ENCODE peak calls at places on chromosomes 16 and 17, in seven cellular contexts. Z, C, F, E, L, N and M are unnamed samples.
A peak's percentile ranks its signal among the peaks of the same experiment; 100 is the strongest.

GRCh38 chr17:59652119-59652518 is 32.4 kb downstream of the CLTC start:
- DNase-seq in F (no peak), E (no peak), Z (no peak), N (no peak), L (peak; percentile 51), C (no peak), M (no peak)

GRCh38 chr17:14352139-14352538 is 51.3 kb downstream of the HS3ST3B1 start:
- DNase-seq in C (no peak), F (no peak), E (no peak), Z (no peak), L (no peak), N (no peak), M (no peak)

GRCh38 chr17:58576679-58577367 is 62.4 kb upstream of the MTMR4 start:
- DNase-seq in N (no peak), L (no peak), Z (no peak), C (no peak), E (no peak), F (peak; percentile 51), M (no peak)

GRCh38 chr16:60271382-60272180 is 1537.5 kb upstream of the GOT2 start:
- DNase-seq in E (no peak), F (no peak), L (no peak), C (no peak), N (no peak), Z (no peak), M (no peak)

GRCh38 chr17:60224064-60224463 is 74.3 kb downstream of the CA4 start:
- DNase-seq in L (no peak), F (no peak), Z (no peak), N (no peak), E (no peak), C (no peak), M (no peak)

GRCh38 chr16:22813223-22813945 is 578 bp upstream of the HS3ST2 start:
- DNase-seq in L (peak; percentile 21), C (peak; percentile 49), Z (peak; percentile 43), N (peak; percentile 56), F (peak; percentile 28), E (peak; percentile 56), M (peak; percentile 84)

GRCh38 chr16:80924372-80924978 is 82.2 kb downstream of the CMC2 start:
- DNase-seq in E (peak; percentile 50), C (no peak), L (peak; percentile 52), N (peak; percentile 53), Z (peak; percentile 77), F (peak; percentile 54), M (peak; percentile 29)

GRCh38 chr16:56702836-56703235 is 20.6 kb downstream of the MT1X start:
- DNase-seq in C (no peak), N (no peak), Z (no peak), L (no peak), E (no peak), F (no peak), M (no peak)

GRCh38 chr17:13792314-13792713 is 190.6 kb upstream of the HS3ST3A1 start:
- DNase-seq in E (no peak), Z (no peak), C (no peak), F (no peak), L (peak; percentile 66), N (no peak), M (no peak)

GRCh38 chr17:35245196-35245486 is 2.3 kb downstream of the SLFN5 start:
- DNase-seq in E (no peak), C (no peak), Z (no peak), F (no peak), N (no peak), L (peak; percentile 89), M (no peak)

GRCh38 chr16:9053006-9053601 is 38.3 kb upstream of the HAPSTR1 start:
- DNase-seq in C (no peak), N (peak; percentile 57), E (peak; percentile 32), F (peak; percentile 92), L (peak; percentile 63), Z (peak; percentile 87), M (peak; percentile 85)

GRCh38 chr17:43546317-43547188 is at the start of gene ETV4:
- DNase-seq in F (peak; percentile 96), L (peak; percentile 97), E (peak; percentile 89), N (peak; percentile 93), Z (peak; percentile 92), C (peak; percentile 89), M (peak; percentile 98)

GRCh38 chr17:61139219-61139618 is 260.4 kb upstream of the TBX2 start:
- DNase-seq in N (no peak), Z (no peak), E (no peak), F (no peak), L (peak; percentile 62), C (peak; percentile 57), M (no peak)

GRCh38 chr16:27417047-27417671 is 15.2 kb downstream of the IL21R start:
- DNase-seq in E (no peak), Z (no peak), N (no peak), C (no peak), L (no peak), F (no peak), M (no peak)

GRCh38 chr16:15949210-15950166 is at the start of gene ABCC1:
- DNase-seq in F (peak; percentile 60), N (peak; percentile 54), L (no peak), Z (peak; percentile 31), C (peak; percentile 70), E (peak; percentile 56), M (peak; percentile 64)

GRCh38 chr16:5615868-5616642 is 518.5 kb upstream of the EEF2KMT start:
- DNase-seq in L (peak; percentile 17), F (peak; percentile 35), Z (peak; percentile 55), N (peak; percentile 80), E (peak; percentile 28), C (peak; percentile 66), M (peak; percentile 90)

GRCh38 chr16:3655791-3656490 is 1.4 kb downstream of the DNASE1 start:
- DNase-seq in Z (no peak), C (peak; percentile 53), F (no peak), N (no peak), E (no peak), L (no peak), M (no peak)

GRCh38 chr17:28343491-28343932 is 8.0 kb downstream of the TNFAIP1 start:
- DNase-seq in L (no peak), F (no peak), N (no peak), E (no peak), Z (no peak), C (no peak), M (no peak)

GRCh38 chr17:39889200-39889599 is 21.2 kb downstream of the ZPBP2 start:
- DNase-seq in L (no peak), E (no peak), F (no peak), Z (no peak), C (no peak), N (no peak), M (no peak)

GRCh38 chr16:78210305-78210704 is 110.9 kb downstream of the WWOX start:
- DNase-seq in N (no peak), L (peak; percentile 12), Z (no peak), C (no peak), E (no peak), F (no peak), M (no peak)

GRCh38 chr16:68229431-68230175 is 6.3 kb downstream of the ESRP2 start:
- DNase-seq in C (no peak), F (peak; percentile 64), Z (peak; percentile 68), L (peak; percentile 67), N (no peak), E (no peak), M (peak; percentile 43)

GRCh38 chr17:62576382-62576781 is 51.1 kb upstream of the MRC2 start:
- DNase-seq in E (no peak), Z (no peak), C (no peak), N (no peak), L (no peak), F (no peak), M (no peak)

GRCh38 chr17:51046527-51047384 is 73.9 kb downstream of the SPAG9 start:
- DNase-seq in C (no peak), N (peak; percentile 82), F (peak; percentile 13), L (peak; percentile 96), E (peak; percentile 17), Z (peak; percentile 83), M (peak; percentile 89)

GRCh38 chr17:78920528-78920927 is 4.7 kb downstream of the TIMP2 start:
- DNase-seq in C (no peak), Z (no peak), L (no peak), E (no peak), F (peak; percentile 54), N (no peak), M (no peak)
- H3K4me3 ChIP-seq in C (no peak overlapping the region), Z (no peak overlapping the region), L (no peak overlapping the region), E (no peak overlapping the region), F (peak overlapping the region; percentile 18), N (no peak overlapping the region), M (no peak overlapping the region)

DNA sequence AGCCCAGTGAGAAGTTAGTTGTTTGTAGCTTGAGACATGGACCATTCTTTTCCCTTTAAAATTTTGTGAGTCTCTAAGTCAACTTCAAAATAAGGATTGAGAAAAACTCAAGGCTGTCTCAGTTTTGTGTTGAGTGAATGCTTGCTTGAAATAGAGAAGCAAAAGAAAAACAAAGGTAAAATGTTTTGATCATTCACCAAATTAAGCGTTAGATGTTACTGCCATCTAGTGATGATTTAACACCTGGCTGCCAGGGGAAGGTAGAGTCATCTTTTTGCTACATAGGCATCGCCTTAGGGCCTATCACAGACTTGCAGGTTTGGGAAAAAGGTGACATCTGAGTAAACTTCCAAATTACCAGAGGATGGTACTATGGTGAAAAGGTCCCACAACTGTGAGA is 74.4 kb downstream of the PCTP start:
- DNase-seq in C (no peak), N (no peak), F (peak; percentile 10), L (no peak), E (no peak), Z (no peak), M (no peak)
- TF ChIP-seq CTCF in C (no peak), N (no peak), F (peak; percentile 72), L (peak; percentile 18), E (peak; percentile 49), Z (no peak), M (peak; percentile 46)

GRCh38 chr17:76496464-76496863 is 4.8 kb downstream of the RHBDF2 start:
- DNase-seq in F (no peak), E (no peak), L (no peak), N (no peak), C (no peak), Z (no peak), M (no peak)

GRCh38 chr17:76498886-76499667 is 2.1 kb downstream of the RHBDF2 start:
- DNase-seq in F (peak; percentile 95), L (no peak), Z (no peak), N (no peak), C (no peak), E (no peak), M (no peak)

GRCh38 chr17:76495663-76496400 is 5.4 kb downstream of the RHBDF2 start:
- DNase-seq in F (no peak), L (no peak), N (no peak), C (no peak), Z (no peak), E (peak; percentile 9), M (no peak)

GRCh38 chr17:76497979-76498885 is 3.0 kb downstream of the RHBDF2 start:
- DNase-seq in E (peak; percentile 87), F (peak; percentile 55), L (peak; percentile 82), C (peak; percentile 82), N (peak; percentile 75), Z (peak; percentile 88), M (peak; percentile 97)

DNA sequence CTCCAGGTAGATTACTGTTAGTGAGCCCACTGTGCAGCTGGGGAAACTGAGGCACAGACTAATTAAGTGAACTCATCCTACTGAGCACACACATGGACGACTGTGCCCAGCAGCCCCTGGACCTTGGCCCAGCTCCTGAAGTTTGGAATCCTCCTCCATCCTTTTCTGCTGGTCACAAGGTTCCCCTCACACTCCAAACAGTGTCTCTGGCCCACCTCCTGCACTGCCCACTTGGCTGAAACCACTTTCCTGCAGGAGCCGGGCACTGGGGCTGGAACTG is 3.6 kb downstream of the RHBDF2 start:
- DNase-seq in E (no peak), Z (no peak), C (no peak), F (no peak), N (no peak), L (no peak), M (no peak)
- H3K4me3 ChIP-seq in E (peak overlapping the region; percentile 30), Z (no peak overlapping the region), C (no peak overlapping the region), F (peak overlapping the region; percentile 99), N (peak overlapping the region; percentile 50), L (no peak overlapping the region), M (peak overlapping the region; percentile 50)

GRCh38 chr17:45060824-45061605 is at the start of gene NMT1:
- DNase-seq in C (peak; percentile 97), L (peak; percentile 100), E (peak; percentile 95), Z (peak; percentile 99), N (peak; percentile 98), F (peak; percentile 100), M (peak; percentile 98)
- TF ChIP-seq CTCF in C (no peak), L (no peak), E (peak; percentile 22), Z (no peak), N (peak; percentile 43), F (peak; percentile 15), M (no peak)